ENCODE peak calls at places on chromosomes 6 and 20, in four cellular contexts. One of them, this sample, is unnamed.

GRCh38 chr6:56699066-56699654 is 56.5 kb upstream of the DST start:
- DNase-seq in right atrium auricular region: no peak
- DNase-seq in activated B cell treated with CpG ODN at 0.5 μM for 24 hours: no peak
- DNase-seq in stimulated activated CD8-positive, alpha-beta memory T cell treated with anti-CD3 and anti-CD28 coated beads, Interleukin-15, amount 100 ng/mL, for 24 hours: no peak
- DNase-seq in this sample: no peak

GRCh38 chr20:6122873-6123649 is at the start of gene FERMT1:
- DNase-seq in right atrium auricular region: no peak
- DNase-seq in activated B cell treated with CpG ODN at 0.5 μM for 24 hours: no peak
- DNase-seq in stimulated activated CD8-positive, alpha-beta memory T cell treated with anti-CD3 and anti-CD28 coated beads, Interleukin-15, amount 100 ng/mL, for 24 hours: no peak
- DNase-seq in this sample: no peak

GRCh38 chr20:34045930-34046329 is 52.2 kb downstream of the RALY start:
- DNase-seq in right atrium auricular region: no peak
- DNase-seq in activated B cell treated with CpG ODN at 0.5 μM for 24 hours: no peak
- DNase-seq in stimulated activated CD8-positive, alpha-beta memory T cell treated with anti-CD3 and anti-CD28 coated beads, Interleukin-15, amount 100 ng/mL, for 24 hours: no peak
- DNase-seq in this sample: no peak

GRCh38 chr20:16417001-16417400 is 156.2 kb downstream of the KIF16B start:
- DNase-seq in right atrium auricular region: no peak
- DNase-seq in activated B cell treated with CpG ODN at 0.5 μM for 24 hours: no peak
- DNase-seq in stimulated activated CD8-positive, alpha-beta memory T cell treated with anti-CD3 and anti-CD28 coated beads, Interleukin-15, amount 100 ng/mL, for 24 hours: no peak
- DNase-seq in this sample: no peak

GRCh38 chr20:21505810-21506530 is 7.9 kb downstream of the NKX2-2 start:
- DNase-seq in right atrium auricular region: no peak
- DNase-seq in activated B cell treated with CpG ODN at 0.5 μM for 24 hours: peak; percentile 51
- DNase-seq in stimulated activated CD8-positive, alpha-beta memory T cell treated with anti-CD3 and anti-CD28 coated beads, Interleukin-15, amount 100 ng/mL, for 24 hours: peak; percentile 66
- DNase-seq in this sample: peak; percentile 47

GRCh38 chr6:5905431-5906339 is 101.0 kb downstream of the NRN1 start:
- DNase-seq in right atrium auricular region: peak; percentile 87
- DNase-seq in activated B cell treated with CpG ODN at 0.5 μM for 24 hours: no peak
- DNase-seq in stimulated activated CD8-positive, alpha-beta memory T cell treated with anti-CD3 and anti-CD28 coated beads, Interleukin-15, amount 100 ng/mL, for 24 hours: no peak
- DNase-seq in this sample: no peak

GRCh38 chr6:160520043-160520904 is 143.8 kb downstream of the LPA start:
- DNase-seq in right atrium auricular region: peak; percentile 83
- DNase-seq in activated B cell treated with CpG ODN at 0.5 μM for 24 hours: peak; percentile 73
- DNase-seq in stimulated activated CD8-positive, alpha-beta memory T cell treated with anti-CD3 and anti-CD28 coated beads, Interleukin-15, amount 100 ng/mL, for 24 hours: peak; percentile 74
- DNase-seq in this sample: peak; percentile 63

GRCh38 chr20:3156811-3157619 is 2.6 kb downstream of the FASTKD5 start:
- DNase-seq in right atrium auricular region: no peak
- DNase-seq in activated B cell treated with CpG ODN at 0.5 μM for 24 hours: no peak
- DNase-seq in stimulated activated CD8-positive, alpha-beta memory T cell treated with anti-CD3 and anti-CD28 coated beads, Interleukin-15, amount 100 ng/mL, for 24 hours: no peak
- DNase-seq in this sample: no peak

GRCh38 chr6:38012573-38012972 is 193.0 kb downstream of the ZFAND3 start:
- DNase-seq in right atrium auricular region: no peak
- DNase-seq in activated B cell treated with CpG ODN at 0.5 μM for 24 hours: no peak
- DNase-seq in stimulated activated CD8-positive, alpha-beta memory T cell treated with anti-CD3 and anti-CD28 coated beads, Interleukin-15, amount 100 ng/mL, for 24 hours: no peak
- DNase-seq in this sample: no peak

GRCh38 chr6:39209360-39209811 is 19.9 kb downstream of the KCNK5 start:
- DNase-seq in right atrium auricular region: no peak
- DNase-seq in activated B cell treated with CpG ODN at 0.5 μM for 24 hours: no peak
- DNase-seq in stimulated activated CD8-positive, alpha-beta memory T cell treated with anti-CD3 and anti-CD28 coated beads, Interleukin-15, amount 100 ng/mL, for 24 hours: no peak
- DNase-seq in this sample: no peak

GRCh38 chr20:61701802-61702201 is 363.9 kb downstream of the TAF4 start:
- DNase-seq in right atrium auricular region: no peak
- DNase-seq in activated B cell treated with CpG ODN at 0.5 μM for 24 hours: no peak
- DNase-seq in stimulated activated CD8-positive, alpha-beta memory T cell treated with anti-CD3 and anti-CD28 coated beads, Interleukin-15, amount 100 ng/mL, for 24 hours: no peak
- DNase-seq in this sample: no peak

GRCh38 chr6:34436803-34437643 is 11.2 kb upstream of the RPS10 start:
- DNase-seq in right atrium auricular region: no peak
- DNase-seq in activated B cell treated with CpG ODN at 0.5 μM for 24 hours: no peak
- DNase-seq in stimulated activated CD8-positive, alpha-beta memory T cell treated with anti-CD3 and anti-CD28 coated beads, Interleukin-15, amount 100 ng/mL, for 24 hours: no peak
- DNase-seq in this sample: no peak

GRCh38 chr6:5525209-5525608 is 263.9 kb downstream of the FARS2 start:
- DNase-seq in right atrium auricular region: no peak
- DNase-seq in activated B cell treated with CpG ODN at 0.5 μM for 24 hours: no peak
- DNase-seq in stimulated activated CD8-positive, alpha-beta memory T cell treated with anti-CD3 and anti-CD28 coated beads, Interleukin-15, amount 100 ng/mL, for 24 hours: no peak
- DNase-seq in this sample: no peak

GRCh38 chr20:54221383-54221782 is 13.5 kb downstream of the PFDN4 start:
- DNase-seq in right atrium auricular region: no peak
- DNase-seq in activated B cell treated with CpG ODN at 0.5 μM for 24 hours: no peak
- DNase-seq in stimulated activated CD8-positive, alpha-beta memory T cell treated with anti-CD3 and anti-CD28 coated beads, Interleukin-15, amount 100 ng/mL, for 24 hours: no peak
- DNase-seq in this sample: no peak

GRCh38 chr20:61844621-61845020 is 221.1 kb downstream of the TAF4 start:
- DNase-seq in right atrium auricular region: no peak
- DNase-seq in activated B cell treated with CpG ODN at 0.5 μM for 24 hours: no peak
- DNase-seq in stimulated activated CD8-positive, alpha-beta memory T cell treated with anti-CD3 and anti-CD28 coated beads, Interleukin-15, amount 100 ng/mL, for 24 hours: no peak
- DNase-seq in this sample: no peak

GRCh38 chr6:28940859-28941680 is 17.3 kb upstream of the TRIM27 start:
- DNase-seq in right atrium auricular region: peak; percentile 85
- DNase-seq in activated B cell treated with CpG ODN at 0.5 μM for 24 hours: peak; percentile 36
- DNase-seq in stimulated activated CD8-positive, alpha-beta memory T cell treated with anti-CD3 and anti-CD28 coated beads, Interleukin-15, amount 100 ng/mL, for 24 hours: peak; percentile 51
- DNase-seq in this sample: peak; percentile 36

GRCh38 chr6:90184334-90185298 is 112.0 kb downstream of the BACH2 start:
- DNase-seq in right atrium auricular region: no peak
- DNase-seq in activated B cell treated with CpG ODN at 0.5 μM for 24 hours: no peak
- DNase-seq in stimulated activated CD8-positive, alpha-beta memory T cell treated with anti-CD3 and anti-CD28 coated beads, Interleukin-15, amount 100 ng/mL, for 24 hours: no peak
- DNase-seq in this sample: no peak

GRCh38 chr6:15346315-15346714 is 100.4 kb downstream of the JARID2 start:
- DNase-seq in right atrium auricular region: no peak
- DNase-seq in activated B cell treated with CpG ODN at 0.5 μM for 24 hours: no peak
- DNase-seq in stimulated activated CD8-positive, alpha-beta memory T cell treated with anti-CD3 and anti-CD28 coated beads, Interleukin-15, amount 100 ng/mL, for 24 hours: no peak
- DNase-seq in this sample: no peak

GRCh38 chr6:168355716-168356522 is 36.3 kb upstream of the DACT2 start:
- DNase-seq in right atrium auricular region: peak; percentile 73
- DNase-seq in activated B cell treated with CpG ODN at 0.5 μM for 24 hours: no peak
- DNase-seq in stimulated activated CD8-positive, alpha-beta memory T cell treated with anti-CD3 and anti-CD28 coated beads, Interleukin-15, amount 100 ng/mL, for 24 hours: no peak
- DNase-seq in this sample: no peak

GRCh38 chr6:1482381-1483166 is 93.2 kb downstream of the FOXF2 start:
- DNase-seq in right atrium auricular region: no peak
- DNase-seq in activated B cell treated with CpG ODN at 0.5 μM for 24 hours: no peak
- DNase-seq in stimulated activated CD8-positive, alpha-beta memory T cell treated with anti-CD3 and anti-CD28 coated beads, Interleukin-15, amount 100 ng/mL, for 24 hours: no peak
- DNase-seq in this sample: no peak

GRCh38 chr20:48556956-48557355 is 270.8 kb downstream of the PREX1 start:
- DNase-seq in right atrium auricular region: no peak
- DNase-seq in activated B cell treated with CpG ODN at 0.5 μM for 24 hours: no peak
- DNase-seq in stimulated activated CD8-positive, alpha-beta memory T cell treated with anti-CD3 and anti-CD28 coated beads, Interleukin-15, amount 100 ng/mL, for 24 hours: no peak
- DNase-seq in this sample: no peak

GRCh38 chr6:98200084-98200483 is 634.3 kb upstream of the POU3F2 start:
- DNase-seq in right atrium auricular region: no peak
- DNase-seq in activated B cell treated with CpG ODN at 0.5 μM for 24 hours: no peak
- DNase-seq in stimulated activated CD8-positive, alpha-beta memory T cell treated with anti-CD3 and anti-CD28 coated beads, Interleukin-15, amount 100 ng/mL, for 24 hours: no peak
- DNase-seq in this sample: no peak

GRCh38 chr20:25525857-25526256 is 59.5 kb downstream of the NINL start:
- DNase-seq in right atrium auricular region: no peak
- DNase-seq in activated B cell treated with CpG ODN at 0.5 μM for 24 hours: no peak
- DNase-seq in stimulated activated CD8-positive, alpha-beta memory T cell treated with anti-CD3 and anti-CD28 coated beads, Interleukin-15, amount 100 ng/mL, for 24 hours: no peak
- DNase-seq in this sample: no peak

GRCh38 chr20:57835462-57836455 is 125.9 kb upstream of the PMEPA1 start:
- DNase-seq in right atrium auricular region: no peak
- DNase-seq in activated B cell treated with CpG ODN at 0.5 μM for 24 hours: no peak
- DNase-seq in stimulated activated CD8-positive, alpha-beta memory T cell treated with anti-CD3 and anti-CD28 coated beads, Interleukin-15, amount 100 ng/mL, for 24 hours: no peak
- DNase-seq in this sample: no peak

GRCh38 chr20:51930775-51931174 is 128.5 kb upstream of the SALL4 start:
- DNase-seq in right atrium auricular region: no peak
- DNase-seq in activated B cell treated with CpG ODN at 0.5 μM for 24 hours: no peak
- DNase-seq in stimulated activated CD8-positive, alpha-beta memory T cell treated with anti-CD3 and anti-CD28 coated beads, Interleukin-15, amount 100 ng/mL, for 24 hours: no peak
- DNase-seq in this sample: no peak

GRCh38 chr6:26031151-26031594 is 56.1 kb upstream of the HFE start:
- DNase-seq in right atrium auricular region: no peak
- DNase-seq in activated B cell treated with CpG ODN at 0.5 μM for 24 hours: no peak
- DNase-seq in stimulated activated CD8-positive, alpha-beta memory T cell treated with anti-CD3 and anti-CD28 coated beads, Interleukin-15, amount 100 ng/mL, for 24 hours: no peak
- DNase-seq in this sample: no peak

GRCh38 chr6:27743787-27744186 is 168.4 kb downstream of the OR2B2 start:
- DNase-seq in right atrium auricular region: no peak
- DNase-seq in activated B cell treated with CpG ODN at 0.5 μM for 24 hours: no peak
- DNase-seq in stimulated activated CD8-positive, alpha-beta memory T cell treated with anti-CD3 and anti-CD28 coated beads, Interleukin-15, amount 100 ng/mL, for 24 hours: no peak
- DNase-seq in this sample: no peak

GRCh38 chr6:152952045-152952444 is 30.8 kb downstream of the FBXO5 start:
- DNase-seq in right atrium auricular region: no peak
- DNase-seq in activated B cell treated with CpG ODN at 0.5 μM for 24 hours: no peak
- DNase-seq in stimulated activated CD8-positive, alpha-beta memory T cell treated with anti-CD3 and anti-CD28 coated beads, Interleukin-15, amount 100 ng/mL, for 24 hours: no peak
- DNase-seq in this sample: no peak

GRCh38 chr20:45872626-45873025 is 8.4 kb upstream of the ZSWIM1 start:
- DNase-seq in right atrium auricular region: no peak
- DNase-seq in activated B cell treated with CpG ODN at 0.5 μM for 24 hours: no peak
- DNase-seq in stimulated activated CD8-positive, alpha-beta memory T cell treated with anti-CD3 and anti-CD28 coated beads, Interleukin-15, amount 100 ng/mL, for 24 hours: no peak
- DNase-seq in this sample: no peak

GRCh38 chr6:44067073-44067759 is 60.0 kb downstream of the MRPL14 start:
- DNase-seq in right atrium auricular region: no peak
- DNase-seq in activated B cell treated with CpG ODN at 0.5 μM for 24 hours: no peak
- DNase-seq in stimulated activated CD8-positive, alpha-beta memory T cell treated with anti-CD3 and anti-CD28 coated beads, Interleukin-15, amount 100 ng/mL, for 24 hours: no peak
- DNase-seq in this sample: no peak

GRCh38 chr6:21201181-21201580 is 392.4 kb upstream of the SOX4 start:
- DNase-seq in right atrium auricular region: no peak
- DNase-seq in activated B cell treated with CpG ODN at 0.5 μM for 24 hours: no peak
- DNase-seq in stimulated activated CD8-positive, alpha-beta memory T cell treated with anti-CD3 and anti-CD28 coated beads, Interleukin-15, amount 100 ng/mL, for 24 hours: no peak
- DNase-seq in this sample: no peak

GRCh38 chr6:107144014-107144413 is 28.7 kb upstream of the BEND3 start:
- DNase-seq in right atrium auricular region: no peak
- DNase-seq in activated B cell treated with CpG ODN at 0.5 μM for 24 hours: no peak
- DNase-seq in stimulated activated CD8-positive, alpha-beta memory T cell treated with anti-CD3 and anti-CD28 coated beads, Interleukin-15, amount 100 ng/mL, for 24 hours: no peak
- DNase-seq in this sample: no peak

This sample was measured in activated naive CD4-positive, alpha-beta T cell.